ENCODE peak calls at places on chromosomes 4 and X, in five cellular contexts. I, E, C, M and Q are unnamed samples.

GRCh38 chrX:19886888-19887531 is 390 bp downstream of the SH3KBP1 start:
- DNase-seq in C (no peak), M (no peak), E (no peak), I (no peak), Q (no peak)

GRCh38 chr4:8394125-8394524 is 46.4 kb downstream of the ACOX3 start:
- DNase-seq in M (no peak), C (no peak), E (no peak), I (peak; percentile 68), Q (peak; percentile 7)

GRCh38 chr4:48129307-48130014 is 4.6 kb downstream of the TXK start:
- DNase-seq in M (no peak), C (no peak), I (peak; percentile 16), E (peak; percentile 27), Q (no peak)

GRCh38 chrX:78532363-78532762 is 126.8 kb downstream of the RTL3 start:
- DNase-seq in C (no peak), E (no peak), M (no peak), I (no peak), Q (no peak)

GRCh38 chr4:143390764-143391163 is 54.1 kb downstream of the GAB1 start:
- DNase-seq in M (no peak), I (no peak), E (no peak), C (no peak), Q (no peak)

GRCh38 chr4:108081251-108081650 is 87.5 kb downstream of the LEF1 start:
- DNase-seq in C (no peak), E (peak; percentile 33), I (no peak), M (no peak), Q (no peak)

GRCh38 chrX:13790206-13791131 is 26.4 kb downstream of the GPM6B start:
- DNase-seq in C (no peak), I (no peak), E (no peak), M (no peak), Q (no peak)

GRCh38 chr4:169619518-169619957 is 840 bp upstream of the CLCN3 start:
- DNase-seq in I (peak; percentile 66), E (peak; percentile 47), C (no peak), M (no peak), Q (peak; percentile 44)

GRCh38 chrX:47218920-47219815 is 687 bp downstream of the CDK16 start:
- DNase-seq in M (no peak), E (peak; percentile 25), I (no peak), C (peak; percentile 10), Q (no peak)

GRCh38 chr4:95155759-95156451 is 392.9 kb downstream of the UNC5C start:
- DNase-seq in E (no peak), M (peak; percentile 13), I (peak; percentile 62), C (peak; percentile 16), Q (no peak)